ENCODE peak calls at places on chromosomes 3 and 15, in seven cellular contexts. C, F, H, M, U, A and P are unnamed samples.

GRCh38 chr3:53888229-53888628 is 3.4 kb downstream of the SELENOK start:
- DNase-seq in C (no peak), F (no peak), H (no peak), M (no peak), U (no peak), A (no peak), P (no peak)

GRCh38 chr15:39628821-39629220 is 47.9 kb downstream of the THBS1 start:
- DNase-seq in C (no peak), F (no peak), H (no peak), M (no peak), U (no peak), A (no peak), P (no peak)

GRCh38 chr15:48358681-48359152 is 27.5 kb downstream of the DUT start:
- DNase-seq in C (no peak), F (no peak), H (no peak), M (no peak), U (no peak), A (no peak), P (no peak)

GRCh38 chr3:98817546-98817945 is 54.4 kb downstream of the ST3GAL6 start:
- DNase-seq in C (peak; percentile 31), F (no peak), H (no peak), M (no peak), U (peak; percentile 21), A (no peak), P (no peak)

GRCh38 chr3:14256561-14257342 is 78.1 kb downstream of the LSM3 start:
- DNase-seq in C (no peak), F (no peak), H (peak; percentile 70), M (no peak), U (no peak), A (no peak), P (no peak)

GRCh38 chr15:28105224-28105791 is 6.2 kb upstream of the OCA2 start:
- DNase-seq in C (no peak), F (no peak), H (no peak), M (no peak), U (no peak), A (no peak), P (no peak)

GRCh38 chr3:23264413-23264812 is 61.3 kb downstream of the UBE2E2 start:
- DNase-seq in C (no peak), F (no peak), H (no peak), M (no peak), U (peak; percentile 24), A (no peak), P (peak; percentile 33)

GRCh38 chr15:72092011-72092410 is 25.9 kb downstream of the MYO9A start:
- DNase-seq in C (no peak), F (no peak), H (no peak), M (no peak), U (no peak), A (no peak), P (no peak)

GRCh38 chr3:79564192-79564591 is 203.6 kb downstream of the ROBO1 start:
- DNase-seq in C (no peak), F (no peak), H (no peak), M (no peak), U (no peak), A (no peak), P (no peak)

GRCh38 chr15:91866971-91867372 is 13.5 kb downstream of the SLCO3A1 start:
- DNase-seq in C (no peak), F (no peak), H (peak; percentile 69), M (no peak), U (no peak), A (peak; percentile 82), P (peak; percentile 93)

GRCh38 chr15:91867581-91868026 is 14.1 kb downstream of the SLCO3A1 start:
- DNase-seq in C (no peak), F (no peak), H (peak; percentile 50), M (peak; percentile 50), U (peak; percentile 57), A (peak; percentile 89), P (peak; percentile 98)

GRCh38 chr15:91865486-91865885 is 12.0 kb downstream of the SLCO3A1 start:
- DNase-seq in C (no peak), F (no peak), H (no peak), M (no peak), U (no peak), A (no peak), P (no peak)

GRCh38 chr15:91865903-91866302 is 12.4 kb downstream of the SLCO3A1 start:
- DNase-seq in C (no peak), F (no peak), H (no peak), M (no peak), U (no peak), A (no peak), P (peak; percentile 79)

DNA sequence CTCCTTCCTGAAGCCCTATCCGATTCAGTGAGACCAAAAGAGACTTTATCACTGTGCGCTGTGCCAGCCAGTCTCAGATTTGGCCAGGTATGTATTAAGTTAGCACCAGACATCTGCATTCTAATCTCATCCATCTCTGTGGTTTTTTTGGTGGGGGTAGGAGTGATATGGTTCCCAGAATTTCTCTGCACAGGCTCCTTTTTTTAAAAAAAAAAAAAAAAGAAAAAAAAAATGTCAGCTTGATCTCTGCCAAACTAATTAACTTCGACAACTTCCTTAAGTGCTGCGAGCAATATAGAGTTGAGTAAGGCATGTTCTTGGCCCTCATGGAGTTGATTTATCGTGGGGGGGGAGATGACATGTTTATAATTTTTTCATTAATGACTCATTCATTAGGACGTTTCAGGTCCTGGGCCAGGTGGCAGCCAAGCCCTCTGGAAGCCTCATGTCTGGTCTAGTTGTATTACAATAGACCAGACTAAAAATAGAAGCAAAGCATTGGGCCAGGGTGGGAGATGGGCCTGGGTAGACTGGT is 12.9 kb downstream of the SLCO3A1 start:
- DNase-seq in C (no peak), F (no peak), H (no peak), M (no peak), U (no peak), A (no peak), P (peak; percentile 94)
- H3K27ac ChIP-seq in C (no peak overlapping the region), F (no peak overlapping the region), H (peak overlapping the region; percentile 71), M (no peak overlapping the region), U (peak overlapping the region; percentile 77), A (peak overlapping the region; percentile 74), P (peak overlapping the region; percentile 92)

DNA sequence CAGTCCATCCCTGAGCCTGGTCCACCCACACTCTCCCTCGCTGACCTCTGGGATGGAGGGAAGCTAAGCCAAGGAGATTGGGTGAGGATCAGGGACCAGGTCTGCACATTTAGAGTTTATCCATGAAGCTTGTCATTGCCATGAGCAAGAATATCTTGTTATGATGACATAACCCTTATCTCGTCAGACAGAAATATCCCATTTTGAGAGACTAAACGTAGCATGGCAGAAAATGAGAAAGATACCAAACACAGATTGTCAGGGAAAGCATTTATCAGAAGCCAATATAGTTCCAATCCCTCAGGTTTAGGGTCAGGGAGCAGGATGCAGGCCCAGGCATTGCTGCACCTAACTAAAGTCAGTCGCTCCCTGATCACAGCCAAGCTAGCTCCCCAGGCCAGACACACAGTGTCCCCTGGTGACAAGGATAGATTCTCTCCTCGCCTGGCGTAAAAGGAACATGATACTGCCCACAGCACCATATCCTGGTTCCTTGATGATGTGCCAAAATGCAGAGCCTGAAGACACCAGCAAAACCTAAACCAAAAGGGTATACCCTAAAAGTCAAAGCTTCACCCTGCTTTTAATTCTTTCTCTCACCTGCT is 66.9 kb downstream of the DCLK3 start:
- DNase-seq in C (no peak), F (no peak), H (no peak), M (no peak), U (no peak), A (no peak), P (no peak)
- TF ChIP-seq CTCF in C (peak; percentile 9), F (no peak), H (no peak), M (no peak), U (no peak), A (no peak), P (peak; percentile 32)

GRCh38 chr3:189799366-189799765 is 168.2 kb downstream of the TP63 start:
- DNase-seq in C (no peak), F (no peak), H (no peak), M (no peak), U (no peak), A (no peak), P (no peak)

GRCh38 chr3:189805375-189806067 is 174.3 kb downstream of the TP63 start:
- DNase-seq in C (no peak), F (no peak), H (no peak), M (no peak), U (no peak), A (no peak), P (no peak)

GRCh38 chr3:189803254-189803653 is 172.1 kb downstream of the TP63 start:
- DNase-seq in C (no peak), F (no peak), H (no peak), M (no peak), U (no peak), A (no peak), P (no peak)

GRCh38 chr3:189797103-189797850 is 166.1 kb downstream of the TP63 start:
- DNase-seq in C (no peak), F (no peak), H (no peak), M (no peak), U (no peak), A (no peak), P (no peak)

DNA sequence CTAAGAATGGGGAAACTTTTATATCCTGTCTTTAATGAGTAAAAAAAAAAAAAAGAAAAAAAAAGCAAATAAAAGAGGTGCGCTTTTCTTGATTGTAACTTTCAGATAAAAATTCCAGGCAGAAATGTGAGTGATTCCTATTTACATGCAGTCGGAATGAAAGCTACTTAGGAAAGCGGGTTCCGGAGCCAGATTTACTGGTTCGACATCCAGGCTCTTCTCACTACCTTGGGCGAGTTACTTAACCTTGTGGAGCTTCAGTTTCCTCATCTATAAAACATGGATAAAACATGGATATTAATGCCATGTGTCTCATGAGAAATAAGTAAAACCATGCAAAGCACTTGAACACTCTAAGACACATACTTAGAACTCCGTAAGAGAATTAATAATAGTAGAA is 169.2 kb downstream of the TP63 start:
- DNase-seq in C (no peak), F (no peak), H (no peak), M (no peak), U (no peak), A (no peak), P (no peak)
- H3K27ac ChIP-seq in C (no peak overlapping the region), F (no peak overlapping the region), H (no peak overlapping the region), M (no peak overlapping the region), U (no peak overlapping the region), A (no peak overlapping the region), P (no peak overlapping the region)

GRCh38 chr3:30458376-30458775 is 148.0 kb upstream of the TGFBR2 start:
- DNase-seq in C (no peak), F (no peak), H (no peak), M (no peak), U (no peak), A (no peak), P (no peak)

GRCh38 chr3:30455840-30456239 is 150.6 kb upstream of the TGFBR2 start:
- DNase-seq in C (no peak), F (no peak), H (no peak), M (peak; percentile 33), U (no peak), A (no peak), P (no peak)

GRCh38 chr3:30456263-30456662 is 150.1 kb upstream of the TGFBR2 start:
- DNase-seq in C (no peak), F (no peak), H (no peak), M (no peak), U (no peak), A (no peak), P (no peak)

GRCh38 chr3:30458781-30459180 is 147.6 kb upstream of the TGFBR2 start:
- DNase-seq in C (no peak), F (no peak), H (no peak), M (no peak), U (no peak), A (no peak), P (no peak)

DNA sequence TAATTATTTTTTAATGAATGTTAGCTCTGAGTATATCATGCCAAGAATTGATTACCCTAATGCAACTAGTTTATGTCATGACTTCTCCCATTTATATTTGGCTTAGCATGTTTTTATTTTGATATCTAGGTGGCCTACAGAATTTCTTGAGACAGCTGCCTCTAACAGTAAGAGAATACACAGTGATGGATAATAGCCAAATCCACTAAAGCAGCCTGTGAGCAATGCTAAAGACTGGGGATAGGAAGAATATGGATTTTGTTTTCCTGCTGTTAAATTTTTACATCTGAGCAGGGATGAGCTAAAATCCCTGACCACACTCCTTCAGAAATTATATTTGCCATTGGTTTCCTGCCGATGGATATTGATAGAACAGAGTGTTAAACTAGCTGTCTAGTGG is 149.3 kb upstream of the TGFBR2 start:
- DNase-seq in C (no peak), F (no peak), H (no peak), M (no peak), U (no peak), A (no peak), P (no peak)
- TF ChIP-seq CTCF in C (no peak), F (no peak), H (no peak), M (no peak), U (no peak), A (no peak), P (no peak)